ENCODE peak calls at places on chromosomes 16 and 17, in six cellular contexts. One of them, this sample, is unnamed.

GRCh38 chr16:54748611-54749190 is 182.0 kb upstream of the IRX5 start:
- DNase-seq in ovary: no peak
- DNase-seq in heart right ventricle: no peak
- DNase-seq in endothelial cell: no peak
- DNase-seq in D721Med: no peak
- DNase-seq in IMR-90: no peak
- DNase-seq in this sample: no peak

GRCh38 chr17:82129095-82129494 is 31.1 kb upstream of the FASN start:
- DNase-seq in ovary: no peak
- DNase-seq in heart right ventricle: no peak
- DNase-seq in endothelial cell: no peak
- DNase-seq in D721Med: no peak
- DNase-seq in IMR-90: no peak
- DNase-seq in this sample: no peak

GRCh38 chr16:56121156-56121500 is 70.2 kb upstream of the GNAO1 start:
- DNase-seq in ovary: no peak
- DNase-seq in heart right ventricle: no peak
- DNase-seq in endothelial cell: no peak
- DNase-seq in D721Med: no peak
- DNase-seq in IMR-90: no peak
- DNase-seq in this sample: no peak

GRCh38 chr17:62658136-62658535 is 30.7 kb downstream of the MRC2 start:
- DNase-seq in ovary: no peak
- DNase-seq in heart right ventricle: no peak
- DNase-seq in endothelial cell: no peak
- DNase-seq in D721Med: no peak
- DNase-seq in IMR-90: no peak
- DNase-seq in this sample: no peak

GRCh38 chr16:53034306-53034705 is 18.4 kb downstream of the CHD9NB start:
- DNase-seq in ovary: no peak
- DNase-seq in heart right ventricle: no peak
- DNase-seq in endothelial cell: no peak
- DNase-seq in D721Med: no peak
- DNase-seq in IMR-90: peak
- DNase-seq in this sample: no peak

GRCh38 chr17:34171245-34171818 is 83.8 kb upstream of the CCL2 start:
- DNase-seq in ovary: no peak
- DNase-seq in heart right ventricle: peak
- DNase-seq in endothelial cell: peak
- DNase-seq in D721Med: no peak
- DNase-seq in IMR-90: peak
- DNase-seq in this sample: no peak

GRCh38 chr17:37708616-37709212 is 36.1 kb downstream of the HNF1B start:
- DNase-seq in ovary: no peak
- DNase-seq in heart right ventricle: no peak
- DNase-seq in endothelial cell: no peak
- DNase-seq in D721Med: no peak
- DNase-seq in IMR-90: peak
- DNase-seq in this sample: no peak

GRCh38 chr16:77998350-77999023 is 23.9 kb upstream of the CLEC3A start:
- DNase-seq in ovary: no peak
- DNase-seq in heart right ventricle: no peak
- DNase-seq in endothelial cell: no peak
- DNase-seq in D721Med: no peak
- DNase-seq in IMR-90: no peak
- DNase-seq in this sample: no peak

GRCh38 chr16:23020084-23020483 is 129.2 kb downstream of the USP31 start:
- DNase-seq in ovary: no peak
- DNase-seq in heart right ventricle: no peak
- DNase-seq in endothelial cell: no peak
- DNase-seq in D721Med: no peak
- DNase-seq in IMR-90: no peak
- DNase-seq in this sample: no peak

GRCh38 chr16:9870962-9871361 is 311.3 kb downstream of the GRIN2A start:
- DNase-seq in ovary: no peak
- DNase-seq in heart right ventricle: no peak
- DNase-seq in endothelial cell: no peak
- DNase-seq in D721Med: no peak
- DNase-seq in IMR-90: no peak
- DNase-seq in this sample: no peak

GRCh38 chr16:56848955-56849689 is 15.9 kb upstream of the SLC12A3 start:
- DNase-seq in ovary: no peak
- DNase-seq in heart right ventricle: no peak
- DNase-seq in endothelial cell: no peak
- DNase-seq in D721Med: no peak
- DNase-seq in IMR-90: peak
- DNase-seq in this sample: no peak

GRCh38 chr17:21108651-21109050 is 18.1 kb upstream of the DHRS7B start:
- DNase-seq in ovary: no peak
- DNase-seq in heart right ventricle: no peak
- DNase-seq in endothelial cell: no peak
- DNase-seq in D721Med: no peak
- DNase-seq in IMR-90: no peak
- DNase-seq in this sample: no peak

GRCh38 chr16:84503751-84504395 is 586 bp downstream of the MEAK7 start:
- DNase-seq in ovary: peak
- DNase-seq in heart right ventricle: no peak
- DNase-seq in endothelial cell: no peak
- DNase-seq in D721Med: no peak
- DNase-seq in IMR-90: peak
- DNase-seq in this sample: no peak

GRCh38 chr17:58337600-58338453 is 9.2 kb upstream of the TSPOAP1 start:
- DNase-seq in ovary: no peak
- DNase-seq in heart right ventricle: peak
- DNase-seq in endothelial cell: peak
- DNase-seq in D721Med: peak
- DNase-seq in IMR-90: peak
- DNase-seq in this sample: no peak

GRCh38 chr17:19977360-19978205 is at the start of gene AKAP10:
- DNase-seq in ovary: peak
- DNase-seq in heart right ventricle: peak
- DNase-seq in endothelial cell: peak
- DNase-seq in D721Med: peak
- DNase-seq in IMR-90: peak
- DNase-seq in this sample: peak

GRCh38 chr17:40457369-40457768 is 14.1 kb downstream of the IGFBP4 start:
- DNase-seq in ovary: no peak
- DNase-seq in heart right ventricle: no peak
- DNase-seq in endothelial cell: no peak
- DNase-seq in D721Med: no peak
- DNase-seq in IMR-90: no peak
- DNase-seq in this sample: no peak

GRCh38 chr16:53055603-53056527 is 1.1 kb downstream of the CHD9 start:
- DNase-seq in ovary: peak
- DNase-seq in heart right ventricle: no peak
- DNase-seq in endothelial cell: peak
- DNase-seq in D721Med: no peak
- DNase-seq in IMR-90: peak
- DNase-seq in this sample: no peak

GRCh38 chr17:29574732-29575510 is 6.4 kb downstream of the TP53I13 start:
- DNase-seq in ovary: peak
- DNase-seq in heart right ventricle: no peak
- DNase-seq in endothelial cell: no peak
- DNase-seq in D721Med: no peak
- DNase-seq in IMR-90: no peak
- DNase-seq in this sample: peak

GRCh38 chr17:78409191-78409621 is 30.8 kb downstream of the PGS1 start:
- DNase-seq in ovary: no peak
- DNase-seq in heart right ventricle: no peak
- DNase-seq in endothelial cell: no peak
- DNase-seq in D721Med: peak
- DNase-seq in IMR-90: no peak
- DNase-seq in this sample: no peak

GRCh38 chr17:1713878-1714487 is 3.8 kb upstream of the TLCD2 start:
- DNase-seq in ovary: peak
- DNase-seq in heart right ventricle: no peak
- DNase-seq in endothelial cell: peak
- DNase-seq in D721Med: peak
- DNase-seq in IMR-90: peak
- DNase-seq in this sample: no peak

GRCh38 chr17:42928714-42929496 is 28.3 kb downstream of the G6PC1 start:
- DNase-seq in ovary: no peak
- DNase-seq in heart right ventricle: no peak
- DNase-seq in endothelial cell: peak
- DNase-seq in D721Med: no peak
- DNase-seq in IMR-90: peak
- DNase-seq in this sample: no peak

GRCh38 chr16:48620445-48620844 is 10.5 kb upstream of the N4BP1 start:
- DNase-seq in ovary: no peak
- DNase-seq in heart right ventricle: no peak
- DNase-seq in endothelial cell: no peak
- DNase-seq in D721Med: no peak
- DNase-seq in IMR-90: no peak
- DNase-seq in this sample: no peak

GRCh38 chr16:2151188-2152091 is 3.0 kb downstream of the RAB26 start:
- DNase-seq in ovary: no peak
- DNase-seq in heart right ventricle: no peak
- DNase-seq in endothelial cell: no peak
- DNase-seq in D721Med: no peak
- DNase-seq in IMR-90: no peak
- DNase-seq in this sample: no peak

GRCh38 chr17:57871155-57871554 is 21.3 kb upstream of the MRPS23 start:
- DNase-seq in ovary: no peak
- DNase-seq in heart right ventricle: no peak
- DNase-seq in endothelial cell: no peak
- DNase-seq in D721Med: no peak
- DNase-seq in IMR-90: no peak
- DNase-seq in this sample: no peak

GRCh38 chr16:14486520-14487303 is 143.3 kb downstream of the PARN start:
- DNase-seq in ovary: peak
- DNase-seq in heart right ventricle: peak
- DNase-seq in endothelial cell: no peak
- DNase-seq in D721Med: peak
- DNase-seq in IMR-90: peak
- DNase-seq in this sample: peak

GRCh38 chr16:67394271-67395104 is 1.2 kb upstream of the TPPP3 start:
- DNase-seq in ovary: peak
- DNase-seq in heart right ventricle: peak
- DNase-seq in endothelial cell: peak
- DNase-seq in D721Med: no peak
- DNase-seq in IMR-90: no peak
- DNase-seq in this sample: no peak

GRCh38 chr17:49616086-49616485 is 40.4 kb downstream of the NXPH3 start:
- DNase-seq in ovary: no peak
- DNase-seq in heart right ventricle: no peak
- DNase-seq in endothelial cell: no peak
- DNase-seq in D721Med: no peak
- DNase-seq in IMR-90: no peak
- DNase-seq in this sample: no peak
- TF ChIP-seq CTCF in ovary: no peak
- TF ChIP-seq CTCF in heart right ventricle: peak
- TF ChIP-seq CTCF in endothelial cell: no peak
- TF ChIP-seq CTCF in D721Med: peak
- TF ChIP-seq CTCF in IMR-90: peak
- TF ChIP-seq CTCF in this sample: no peak

GRCh38 chr16:30797670-30798309 is 10.8 kb upstream of the ZNF629 start:
- DNase-seq in ovary: no peak
- DNase-seq in heart right ventricle: no peak
- DNase-seq in endothelial cell: no peak
- DNase-seq in D721Med: no peak
- DNase-seq in IMR-90: no peak
- DNase-seq in this sample: no peak
- TF ChIP-seq CTCF in ovary: no peak
- TF ChIP-seq CTCF in heart right ventricle: no peak
- TF ChIP-seq CTCF in endothelial cell: no peak
- TF ChIP-seq CTCF in D721Med: no peak
- TF ChIP-seq CTCF in IMR-90: no peak
- TF ChIP-seq CTCF in this sample: no peak

DNA sequence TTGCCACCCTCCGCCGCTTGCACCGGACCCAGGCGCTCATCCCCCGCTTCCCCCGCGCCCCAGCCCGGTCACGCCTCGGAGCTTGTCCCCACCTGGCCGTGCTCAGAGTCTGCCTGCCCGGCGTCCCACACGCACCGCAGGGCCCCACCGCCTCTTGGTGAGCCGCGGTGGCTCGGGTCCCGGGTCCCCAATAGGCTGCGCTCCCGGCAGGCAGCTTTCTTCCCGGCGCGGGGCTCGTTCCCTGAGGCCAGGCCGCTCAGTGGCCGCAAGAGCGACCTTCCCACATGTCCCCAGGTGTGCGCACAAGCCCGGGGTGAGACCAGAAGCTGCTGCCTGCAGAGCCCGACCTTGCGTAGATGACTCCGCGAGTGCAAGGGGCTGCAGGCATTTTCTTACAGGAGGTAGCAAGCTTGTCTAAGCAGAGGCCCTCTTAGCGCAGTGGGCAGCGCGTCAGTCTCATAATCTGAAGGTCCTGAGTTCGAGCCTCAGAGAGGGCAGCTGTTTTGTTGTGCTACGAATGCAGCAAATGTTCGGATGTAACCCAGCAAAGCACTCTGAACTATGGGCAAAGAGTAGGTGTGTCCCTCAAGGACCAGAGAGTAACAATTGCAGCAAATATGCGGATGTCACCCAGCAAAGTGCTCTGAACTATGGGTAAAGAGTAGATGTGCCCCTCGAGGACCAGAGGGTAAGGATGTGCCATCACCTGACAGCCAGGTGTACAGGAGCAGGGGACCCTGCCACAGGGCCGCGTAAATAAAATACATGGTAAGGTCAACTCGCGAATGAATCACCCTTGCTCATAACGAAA is 15.6 kb downstream of the TLE7 start:
- DNase-seq in ovary: peak
- DNase-seq in heart right ventricle: no peak
- DNase-seq in endothelial cell: peak
- DNase-seq in D721Med: peak
- DNase-seq in IMR-90: peak
- DNase-seq in this sample: peak
- TF ChIP-seq CTCF in ovary: no peak
- TF ChIP-seq CTCF in heart right ventricle: no peak
- TF ChIP-seq CTCF in endothelial cell: no peak
- TF ChIP-seq CTCF in D721Med: no peak
- TF ChIP-seq CTCF in IMR-90: no peak
- TF ChIP-seq CTCF in this sample: no peak

GRCh38 chr17:80432350-80432955 is 17.5 kb downstream of the ENDOV start:
- DNase-seq in ovary: peak
- DNase-seq in heart right ventricle: no peak
- DNase-seq in endothelial cell: no peak
- DNase-seq in D721Med: no peak
- DNase-seq in IMR-90: no peak
- DNase-seq in this sample: no peak

GRCh38 chr17:80431246-80432195 is 16.6 kb downstream of the ENDOV start:
- DNase-seq in ovary: peak
- DNase-seq in heart right ventricle: no peak
- DNase-seq in endothelial cell: no peak
- DNase-seq in D721Med: no peak
- DNase-seq in IMR-90: no peak
- DNase-seq in this sample: no peak

GRCh38 chr17:80432961-80433550 is 18.1 kb downstream of the ENDOV start:
- DNase-seq in ovary: peak
- DNase-seq in heart right ventricle: no peak
- DNase-seq in endothelial cell: no peak
- DNase-seq in D721Med: no peak
- DNase-seq in IMR-90: no peak
- DNase-seq in this sample: no peak

GRCh38 chr17:80437532-80437931 is 22.6 kb downstream of the ENDOV start:
- DNase-seq in ovary: no peak
- DNase-seq in heart right ventricle: no peak
- DNase-seq in endothelial cell: no peak
- DNase-seq in D721Med: no peak
- DNase-seq in IMR-90: no peak
- DNase-seq in this sample: no peak

GRCh38 chr17:80433916-80434666 is 19.1 kb downstream of the ENDOV start:
- DNase-seq in ovary: no peak
- DNase-seq in heart right ventricle: no peak
- DNase-seq in endothelial cell: no peak
- DNase-seq in D721Med: no peak
- DNase-seq in IMR-90: peak
- DNase-seq in this sample: no peak
- TF ChIP-seq CTCF in ovary: no peak
- TF ChIP-seq CTCF in heart right ventricle: no peak
- TF ChIP-seq CTCF in endothelial cell: no peak
- TF ChIP-seq CTCF in D721Med: no peak
- TF ChIP-seq CTCF in IMR-90: no peak
- TF ChIP-seq CTCF in this sample: no peak